ENCODE peak calls at places on chromosomes 6 and 20, in four cellular contexts. A is hypothalamus, X is NCI-H2171, F is H7. I is an unnamed sample.

GRCh38 chr20:50271201-50271600 is 80.6 kb downstream of the CEBPB start:
- DNase-seq in X (no peak), F (no peak), A (no peak), I (no peak)

GRCh38 chr6:169239181-169239580 is 14.5 kb downstream of the THBS2 start:
- DNase-seq in A (no peak), F (no peak), X (no peak), I (no peak)

GRCh38 chr20:5720696-5721095 is 29.5 kb upstream of the SHLD1 start:
- DNase-seq in A (no peak), X (no peak), F (no peak), I (no peak)

GRCh38 chr6:163814494-163815364 is 400.2 kb downstream of the QKI start:
- DNase-seq in A (no peak), F (no peak), X (no peak), I (no peak)

GRCh38 chr6:34102099-34102656 is 43.7 kb downstream of the GRM4 start:
- DNase-seq in X (no peak), A (no peak), F (no peak), I (no peak)

GRCh38 chr6:43290353-43290904 is 7.6 kb upstream of the SLC22A7 start:
- DNase-seq in A (no peak), X (no peak), F (no peak), I (no peak)

GRCh38 chr6:118875672-118876071 is 18.3 kb upstream of the ASF1A start:
- DNase-seq in F (no peak), A (no peak), X (no peak), I (no peak)

GRCh38 chr20:5886788-5887187 is 63.5 kb downstream of the TRMT6 start:
- DNase-seq in A (no peak), X (peak), F (no peak), I (no peak)

GRCh38 chr6:39517763-39518162 is 195.3 kb upstream of the KCNK16 start:
- DNase-seq in F (no peak), A (no peak), X (no peak), I (no peak)

GRCh38 chr20:3101737-3102574 is 17.4 kb upstream of the AVP start:
- DNase-seq in X (no peak), A (no peak), F (no peak), I (no peak)

GRCh38 chr6:152117156-152118129 is 310.0 kb downstream of the ESR1 start:
- DNase-seq in X (no peak), A (no peak), F (no peak), I (no peak)

GRCh38 chr6:2687456-2687855 is 63.3 kb downstream of the MYLK4 start:
- DNase-seq in X (no peak), A (no peak), F (no peak), I (no peak)

GRCh38 chr6:38935051-38935450 is 113.5 kb upstream of the GLP1R start:
- DNase-seq in X (no peak), F (no peak), A (no peak), I (peak)

GRCh38 chr20:11387189-11387754 is 530.4 kb upstream of the BTBD3 start:
- DNase-seq in X (no peak), A (no peak), F (no peak), I (no peak)

GRCh38 chr6:22569281-22570184 is at the start of gene HDGFL1:
- DNase-seq in F (peak), A (no peak), X (no peak), I (peak)

GRCh38 chr20:2535711-2536561 is 437 bp upstream of the TMC2 start:
- DNase-seq in A (no peak), F (peak), X (no peak), I (no peak)

GRCh38 chr6:166955865-166956443 is 396 bp downstream of the RNASET2 start:
- DNase-seq in F (peak), A (no peak), X (peak), I (peak)

GRCh38 chr6:166483026-166483425 is 100.3 kb upstream of the MPC1 start:
- DNase-seq in F (no peak), X (no peak), A (no peak), I (no peak)

GRCh38 chr20:46010491-46011405 is 2.0 kb downstream of the MMP9 start:
- DNase-seq in A (no peak), F (peak), X (no peak), I (no peak)

GRCh38 chr20:840858-841567 is 7.5 kb downstream of the FAM110A start:
- DNase-seq in X (no peak), A (no peak), F (peak), I (no peak)

GRCh38 chr20:17878912-17879602 is 89.5 kb downstream of the SNX5 start:
- DNase-seq in X (no peak), A (no peak), F (no peak), I (no peak)

GRCh38 chr6:135904666-135905065 is 53.2 kb downstream of the PDE7B start:
- DNase-seq in F (no peak), X (no peak), A (no peak), I (no peak)

GRCh38 chr20:38127011-38127621 is 38.0 kb downstream of the TGM2 start:
- DNase-seq in X (peak), A (no peak), F (no peak), I (peak)

GRCh38 chr6:111173341-111173740 is 86.0 kb downstream of the SLC16A10 start:
- DNase-seq in F (no peak), X (no peak), A (no peak), I (no peak)

GRCh38 chr6:43125555-43125954 is 45.5 kb upstream of the SRF start:
- DNase-seq in X (no peak), F (peak), A (no peak), I (no peak)

GRCh38 chr20:62219992-62220665 is at the start of gene HRH3:
- DNase-seq in X (peak), A (no peak), F (peak), I (peak)

GRCh38 chr20:8082025-8082424 is 50.0 kb upstream of the PLCB1 start:
- DNase-seq in F (peak), A (no peak), X (no peak), I (no peak)

GRCh38 chr6:89489078-89489477 is 56.1 kb downstream of the ANKRD6 start:
- DNase-seq in F (no peak), X (no peak), A (no peak), I (no peak)

GRCh38 chr20:645318-646106 is 7.5 kb downstream of the SRXN1 start:
- DNase-seq in A (peak), F (peak), X (peak), I (peak)

GRCh38 chr6:132007474-132008190 is 56.5 kb upstream of the CCN2 start:
- DNase-seq in A (no peak), X (no peak), F (no peak), I (no peak)

GRCh38 chr6:88492824-88493223 is 326.7 kb upstream of the CNR1 start:
- DNase-seq in X (no peak), F (peak), A (no peak), I (no peak)

GRCh38 chr6:28215425-28215824 is 9.7 kb upstream of the ZSCAN9 start:
- DNase-seq in X (no peak), A (no peak), F (no peak), I (no peak)

GRCh38 chr6:163793584-163793983 is 379.1 kb downstream of the QKI start:
- DNase-seq in A (no peak), X (no peak), F (no peak), I (no peak)

GRCh38 chr6:106444777-106445507 is 84.4 kb downstream of the CRYBG1 start:
- DNase-seq in A (peak), X (peak), F (peak), I (no peak)

GRCh38 chr20:51368461-51369211 is 173.9 kb downstream of the NFATC2 start:
- DNase-seq in A (no peak), F (no peak), X (no peak), I (no peak)

GRCh38 chr20:19974621-19975435 is 42.3 kb upstream of the NAA20 start:
- DNase-seq in X (peak), F (peak), A (peak), I (peak)

GRCh38 chr20:48722002-48722731 is 105.6 kb downstream of the PREX1 start:
- DNase-seq in X (no peak), F (no peak), A (peak), I (no peak)

I was measured in testis.